ENCODE peak calls at places on chromosome 19, in seven cellular contexts. C is LHCN-M2, P is osteocyte, W is mesendoderm, Q is foreskin fibroblast, M is iris pigment epithelial cell, I is fibroblast of the conjunctiva. A is an unnamed sample.

GRCh38 chr19:40236366-40236765 is 9.9 kb upstream of the CCNP start:
- DNase-seq in C (no peak), P (no peak), W (no peak), Q (no peak), M (no peak), I (no peak), A (no peak)

GRCh38 chr19:1237754-1238372 is at the start of gene CBARP:
- DNase-seq in C (no peak), P (no peak), W (no peak), Q (no peak), M (no peak), I (no peak), A (no peak)

GRCh38 chr19:48111280-48111679 is 663 bp upstream of the PLA2G4C start:
- DNase-seq in C (no peak), P (no peak), W (no peak), Q (no peak), M (no peak), I (no peak), A (no peak)

GRCh38 chr19:47518139-47518538 is 3.3 kb upstream of the NAPA start:
- DNase-seq in C (peak), P (no peak), W (no peak), Q (no peak), M (no peak), I (no peak), A (peak)

GRCh38 chr19:51387924-51388389 is at the start of gene LIM2:
- DNase-seq in C (no peak), P (no peak), W (no peak), Q (no peak), M (no peak), I (no peak), A (no peak)

GRCh38 chr19:2722541-2723344 is 1.6 kb upstream of the DIRAS1 start:
- DNase-seq in C (peak), P (peak), W (no peak), Q (peak), M (peak), I (peak), A (no peak)

GRCh38 chr19:18802354-18802753 is 11.2 kb upstream of the COMP start:
- DNase-seq in C (no peak), P (no peak), W (peak), Q (no peak), M (no peak), I (no peak), A (no peak)

GRCh38 chr19:46195104-46195503 is 34.4 kb upstream of the IGFL1 start:
- DNase-seq in C (no peak), P (no peak), W (no peak), Q (no peak), M (no peak), I (no peak), A (no peak)

GRCh38 chr19:30741539-30741938 is 369.4 kb downstream of the ZNF536 start:
- DNase-seq in C (no peak), P (no peak), W (no peak), Q (no peak), M (no peak), I (no peak), A (no peak)

GRCh38 chr19:45340232-45340898 is at the start of gene KLC3:
- DNase-seq in C (no peak), P (no peak), W (peak), Q (no peak), M (no peak), I (no peak), A (peak)

GRCh38 chr19:4557971-4558941 is 1.2 kb downstream of the SEMA6B start:
- DNase-seq in C (no peak), P (no peak), W (peak), Q (no peak), M (no peak), I (no peak), A (peak)

GRCh38 chr19:13788991-13789390 is 6.3 kb upstream of the ZSWIM4 start:
- DNase-seq in C (no peak), P (no peak), W (no peak), Q (peak), M (peak), I (no peak), A (no peak)

GRCh38 chr19:32397736-32398135 is 7.8 kb upstream of the DPY19L3 start:
- DNase-seq in C (peak), P (no peak), W (peak), Q (peak), M (peak), I (peak), A (no peak)

GRCh38 chr19:4089400-4089908 is 22.8 kb upstream of the ZBTB7A start:
- DNase-seq in C (no peak), P (peak), W (no peak), Q (no peak), M (no peak), I (no peak), A (no peak)

GRCh38 chr19:920051-920857 is 3.1 kb downstream of the KISS1R start:
- DNase-seq in C (no peak), P (no peak), W (no peak), Q (no peak), M (peak), I (no peak), A (peak)

GRCh38 chr19:16627194-16627927 is 643 bp downstream of the MED26 start:
- DNase-seq in C (no peak), P (no peak), W (peak), Q (no peak), M (peak), I (no peak), A (peak)

GRCh38 chr19:51195616-51196015 is 29.3 kb upstream of the CD33 start:
- DNase-seq in C (no peak), P (peak), W (no peak), Q (no peak), M (no peak), I (no peak), A (no peak)

GRCh38 chr19:15291089-15291488 is 41.2 kb downstream of the BRD4 start:
- DNase-seq in C (peak), P (no peak), W (no peak), Q (no peak), M (peak), I (no peak), A (no peak)

GRCh38 chr19:51020988-51021651 is 1.6 kb upstream of the KLK10 start:
- DNase-seq in C (peak), P (no peak), W (peak), Q (peak), M (peak), I (no peak), A (no peak)

GRCh38 chr19:29690842-29691241 is 24.2 kb downstream of the C19orf12 start:
- DNase-seq in C (peak), P (no peak), W (peak), Q (no peak), M (peak), I (peak), A (peak)

GRCh38 chr19:2043269-2043641 is 7.8 kb downstream of the MKNK2 start:
- DNase-seq in C (no peak), P (no peak), W (no peak), Q (no peak), M (no peak), I (no peak), A (no peak)

GRCh38 chr19:3249408-3249807 is 24.9 kb downstream of the CELF5 start:
- DNase-seq in C (no peak), P (no peak), W (peak), Q (no peak), M (no peak), I (no peak), A (no peak)

GRCh38 chr19:28010656-28011055 is 1202.3 kb downstream of the UQCRFS1 start:
- DNase-seq in C (no peak), P (no peak), W (peak), Q (no peak), M (no peak), I (no peak), A (no peak)

GRCh38 chr19:3403489-3404323 is 37.3 kb downstream of the NFIC start:
- DNase-seq in C (peak), P (peak), W (no peak), Q (peak), M (peak), I (peak), A (no peak)

GRCh38 chr19:35105411-35106290 is 10.0 kb upstream of the FXYD3 start:
- DNase-seq in C (no peak), P (no peak), W (no peak), Q (no peak), M (no peak), I (no peak), A (no peak)

GRCh38 chr19:38191747-38192146 is 32.3 kb downstream of the DPF1 start:
- DNase-seq in C (no peak), P (no peak), W (no peak), Q (no peak), M (no peak), I (no peak), A (no peak)

GRCh38 chr19:41893899-41894298 is 10.9 kb downstream of the ARHGEF1 start:
- DNase-seq in C (peak), P (no peak), W (peak), Q (no peak), M (peak), I (no peak), A (no peak)

GRCh38 chr19:12880551-12881171 is 588 bp downstream of the DNASE2 start:
- DNase-seq in C (no peak), P (no peak), W (peak), Q (no peak), M (no peak), I (no peak), A (no peak)

GRCh38 chr19:46741447-46741846 is 4.4 kb upstream of the FKRP start:
- DNase-seq in C (no peak), P (no peak), W (no peak), Q (no peak), M (no peak), I (no peak), A (no peak)

GRCh38 chr19:34017024-34017423 is 155.3 kb upstream of the LSM14A start:
- DNase-seq in C (no peak), P (no peak), W (no peak), Q (no peak), M (no peak), I (no peak), A (no peak)

GRCh38 chr19:15276620-15277019 is 44.4 kb upstream of the EPHX3 start:
- DNase-seq in C (no peak), P (no peak), W (no peak), Q (no peak), M (no peak), I (no peak), A (no peak)

GRCh38 chr19:34481861-34482379 is 362 bp downstream of the WTIP start:
- DNase-seq in C (no peak), P (no peak), W (no peak), Q (peak), M (peak), I (no peak), A (no peak)

GRCh38 chr19:32830231-32831014 is 39.1 kb downstream of the SLC7A9 start:
- DNase-seq in C (peak), P (no peak), W (no peak), Q (peak), M (peak), I (no peak), A (no peak)

GRCh38 chr19:55368701-55369563 is 1.3 kb downstream of the IL11 start:
- DNase-seq in C (no peak), P (no peak), W (peak), Q (peak), M (no peak), I (no peak), A (no peak)

GRCh38 chr19:47509973-47510372 is 4.9 kb downstream of the NAPA start:
- DNase-seq in C (peak), P (no peak), W (no peak), Q (no peak), M (no peak), I (no peak), A (no peak)

GRCh38 chr19:2266183-2266993 is 10.2 kb upstream of the JSRP1 start:
- DNase-seq in C (peak), P (no peak), W (no peak), Q (peak), M (peak), I (peak), A (no peak)

GRCh38 chr19:54030895-54031586 is 32.7 kb downstream of the VSTM1 start:
- DNase-seq in C (peak), P (no peak), W (peak), Q (peak), M (no peak), I (no peak), A (no peak)

GRCh38 chr19:33246729-33247440 is 21.2 kb upstream of the SLC7A10 start:
- DNase-seq in C (no peak), P (no peak), W (no peak), Q (no peak), M (no peak), I (no peak), A (no peak)

GRCh38 chr19:43618921-43619261 is 538 bp downstream of the ZNF428 start:
- DNase-seq in C (no peak), P (no peak), W (no peak), Q (no peak), M (no peak), I (no peak), A (peak)

GRCh38 chr19:46478356-46478986 is 7.1 kb upstream of the PNMA8A start:
- DNase-seq in C (peak), P (no peak), W (peak), Q (no peak), M (peak), I (peak), A (no peak)

A was measured in activated T-cell treated with anti-CD3 and anti-CD28 coated beads for 4 hours.